ENCODE peak calls at places on chromosomes 7 and 10, in six cellular contexts. R, E, Y, B, V and U are unnamed samples.

GRCh38 chr7:66304536-66304935 is 99.4 kb downstream of the TPST1 start:
- DNase-seq in E (no peak), Y (no peak), B (no peak), V (no peak), R (no peak), U (no peak)

GRCh38 chr7:134548877-134549276 is at the start of gene AKR1B15:
- DNase-seq in B (no peak), E (no peak), Y (peak), V (no peak), R (no peak), U (no peak)

GRCh38 chr7:121286742-121287699 is 41.8 kb upstream of the WNT16 start:
- DNase-seq in E (no peak), B (peak), V (no peak), R (no peak), Y (no peak), U (no peak)

GRCh38 chr10:2476236-2476814 is 591.0 kb upstream of the PFKP start:
- DNase-seq in V (no peak), E (no peak), Y (no peak), B (no peak), R (no peak), U (no peak)

GRCh38 chr10:44395396-44395795 is 10.5 kb upstream of the CXCL12 start:
- DNase-seq in R (no peak), Y (no peak), V (no peak), E (no peak), B (no peak), U (no peak)

GRCh38 chr7:124031406-124031805 is 1.5 kb downstream of the TMEM229A start:
- DNase-seq in Y (no peak), V (no peak), E (no peak), B (no peak), R (no peak), U (no peak)

GRCh38 chr10:36669615-36670325 is 455.6 kb upstream of the ANKRD30A start:
- DNase-seq in R (no peak), V (no peak), E (no peak), Y (no peak), B (no peak), U (no peak)

GRCh38 chr7:97576043-97576442 is 155.8 kb upstream of the TAC1 start:
- DNase-seq in V (no peak), R (no peak), Y (no peak), E (no peak), B (no peak), U (no peak)

GRCh38 chr10:121317374-121317773 is 280.9 kb downstream of the FGFR2 start:
- DNase-seq in B (no peak), Y (no peak), V (no peak), R (no peak), E (no peak), U (no peak)

GRCh38 chr10:1939016-1939415 is 201.7 kb upstream of the ADARB2 start:
- DNase-seq in R (no peak), Y (no peak), V (no peak), B (peak), E (peak), U (no peak)

GRCh38 chr7:39428221-39428620 is 138.0 kb upstream of the YAE1 start:
- DNase-seq in Y (no peak), R (no peak), B (no peak), E (no peak), V (peak), U (no peak)

GRCh38 chr10:44253769-44254462 is 131.0 kb downstream of the CXCL12 start:
- DNase-seq in E (no peak), V (no peak), B (no peak), Y (no peak), R (peak), U (no peak)

GRCh38 chr10:87505366-87506113 is 847 bp downstream of the MINPP1 start:
- DNase-seq in V (peak), Y (peak), E (peak), B (peak), R (peak), U (peak)

GRCh38 chr10:66928791-66929190 is 3.0 kb downstream of the LRRTM3 start:
- DNase-seq in V (no peak), Y (no peak), R (no peak), B (no peak), E (no peak), U (no peak)

GRCh38 chr7:93092757-93093370 is 24.9 kb downstream of the SAMD9 start:
- DNase-seq in B (no peak), R (no peak), V (no peak), Y (peak), E (no peak), U (peak)

GRCh38 chr10:99926925-99927718 is 82.6 kb downstream of the DNMBP start:
- DNase-seq in Y (no peak), V (peak), E (no peak), R (peak), B (no peak), U (no peak)

GRCh38 chr7:94055963-94056362 is 51.8 kb upstream of the BET1 start:
- DNase-seq in R (no peak), Y (no peak), E (no peak), V (no peak), B (no peak), U (no peak)

GRCh38 chr10:126243976-126244375 is 144.3 kb downstream of the ADAM12 start:
- DNase-seq in R (no peak), E (no peak), V (no peak), B (no peak), Y (no peak), U (no peak)

GRCh38 chr7:936131-937054 is 18.1 kb downstream of the ADAP1 start:
- DNase-seq in E (no peak), V (peak), R (no peak), B (no peak), Y (peak), U (peak)

GRCh38 chr7:131904750-131905327 is 348.4 kb upstream of the PODXL start:
- DNase-seq in E (no peak), V (no peak), Y (no peak), B (no peak), R (no peak), U (no peak)

GRCh38 chr10:125024496-125025234 is 82.7 kb downstream of the ZRANB1 start:
- DNase-seq in V (no peak), R (no peak), B (no peak), Y (no peak), E (no peak), U (peak)

GRCh38 chr7:91311844-91312243 is 47.6 kb downstream of the FZD1 start:
- DNase-seq in Y (no peak), V (no peak), R (no peak), B (no peak), E (no peak), U (no peak)

GRCh38 chr7:69982197-69982596 is 383.9 kb downstream of the AUTS2 start:
- DNase-seq in B (no peak), Y (no peak), R (no peak), V (no peak), E (no peak), U (no peak)

GRCh38 chr10:77490915-77491314 is 146.7 kb downstream of the KCNMA1 start:
- DNase-seq in B (no peak), R (no peak), E (no peak), V (no peak), Y (no peak), U (no peak)